ENCODE peak calls at places on chromosomes 3 and 15, in five cellular contexts. Z is GM12891, A is breast epithelium, V is stomach, G is GM12878. L is an unnamed sample.

GRCh38 chr3:57758686-57759085 is 2.6 kb downstream of the SLMAP start:
- DNase-seq in Z (no peak), A (no peak), V (no peak), G (no peak), L (no peak)

GRCh38 chr3:42276419-42277132 is 10.6 kb upstream of the CCK start:
- DNase-seq in Z (no peak), A (no peak), V (no peak), G (peak; percentile 34), L (no peak)

GRCh38 chr3:100954990-100955389 is 38.2 kb downstream of the ABI3BP start:
- DNase-seq in Z (no peak), A (no peak), V (no peak), G (no peak), L (no peak)

GRCh38 chr3:11845661-11846060 is 1.0 kb downstream of the TAMM41 start:
- DNase-seq in Z (no peak), A (no peak), V (no peak), G (no peak), L (peak; percentile 20)

GRCh38 chr3:20043398-20043797 is 3.2 kb downstream of the KAT2B start:
- DNase-seq in Z (no peak), A (peak; percentile 75), V (peak; percentile 93), G (no peak), L (no peak)

GRCh38 chr15:70327328-70328136 is 229.8 kb upstream of the TLE3 start:
- DNase-seq in Z (no peak), A (no peak), V (no peak), G (no peak), L (no peak)

GRCh38 chr3:135106445-135106844 is 311.4 kb downstream of the EPHB1 start:
- DNase-seq in Z (no peak), A (no peak), V (peak; percentile 60), G (no peak), L (no peak)

GRCh38 chr15:101039461-101039860 is 120.3 kb downstream of the LRRK1 start:
- DNase-seq in Z (no peak), A (no peak), V (no peak), G (no peak), L (no peak)

GRCh38 chr3:187741403-187742350 is 3.6 kb downstream of the BCL6 start:
- DNase-seq in Z (no peak), A (peak; percentile 75), V (peak; percentile 72), G (no peak), L (no peak)

GRCh38 chr15:76951161-76951714 is 19.7 kb downstream of the RCN2 start:
- DNase-seq in Z (no peak), A (no peak), V (no peak), G (no peak), L (no peak)

GRCh38 chr3:48607519-48607918 is 1.9 kb downstream of the UQCRC1 start:
- DNase-seq in Z (no peak), A (no peak), V (no peak), G (no peak), L (no peak)

GRCh38 chr3:48612270-48612669 is 2.8 kb upstream of the UQCRC1 start:
- DNase-seq in Z (no peak), A (no peak), V (no peak), G (no peak), L (no peak)

GRCh38 chr3:48614044-48614443 is 4.6 kb upstream of the UQCRC1 start:
- DNase-seq in Z (no peak), A (no peak), V (no peak), G (no peak), L (no peak)

DNA sequence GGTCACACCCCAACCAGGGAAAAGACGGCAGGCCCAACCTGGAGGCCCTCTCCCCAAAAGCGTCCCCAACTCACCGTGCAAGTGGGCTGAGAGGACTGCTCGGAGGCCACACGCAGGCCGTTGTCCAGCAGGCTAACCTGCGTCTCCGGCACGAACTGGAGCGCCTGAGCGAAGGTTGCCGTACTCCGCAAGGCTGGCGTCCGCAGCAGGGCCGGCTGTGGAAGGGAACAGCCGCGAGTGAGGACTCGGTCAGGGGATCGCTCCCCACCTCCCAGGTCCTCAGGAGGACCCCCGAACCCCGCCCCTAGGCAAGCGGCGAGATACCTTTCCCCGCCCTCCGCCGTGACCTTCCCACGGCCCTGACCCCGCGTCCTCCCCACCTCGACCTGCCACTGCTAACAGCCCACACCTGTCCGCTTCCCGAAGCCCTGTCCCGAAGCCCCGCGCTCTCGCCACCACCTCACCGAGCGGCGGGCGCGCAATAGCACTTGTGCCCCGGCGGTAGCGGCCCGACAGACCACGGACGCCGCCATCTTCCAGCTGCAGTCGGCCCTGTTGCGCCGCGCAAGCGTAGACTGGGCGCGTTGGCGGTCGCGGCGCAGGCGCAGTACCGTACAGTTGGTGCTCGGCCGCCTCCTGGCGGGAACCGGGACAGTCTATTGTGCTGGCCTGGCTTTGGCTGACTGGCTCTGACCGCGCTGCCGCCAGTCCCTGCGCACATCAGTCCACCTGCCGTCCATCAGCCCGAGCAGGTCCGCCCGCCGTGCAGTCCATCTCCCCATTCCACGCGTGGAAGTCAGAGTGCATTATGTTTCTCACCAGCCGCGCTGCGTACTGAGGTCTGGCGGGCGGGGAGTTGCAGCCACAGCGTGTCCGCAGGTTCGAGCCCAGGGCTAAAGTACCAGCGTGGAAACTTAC is at the start of gene UQCRC1:
- DNase-seq in Z (peak; percentile 98), A (peak; percentile 90), V (peak; percentile 94), G (peak; percentile 78), L (peak; percentile 97)
- TF ChIP-seq POLR2A in Z (peak; percentile 89), A (peak; percentile 78), V (no peak), G (peak; percentile 100), L (peak; percentile 97)

DNA sequence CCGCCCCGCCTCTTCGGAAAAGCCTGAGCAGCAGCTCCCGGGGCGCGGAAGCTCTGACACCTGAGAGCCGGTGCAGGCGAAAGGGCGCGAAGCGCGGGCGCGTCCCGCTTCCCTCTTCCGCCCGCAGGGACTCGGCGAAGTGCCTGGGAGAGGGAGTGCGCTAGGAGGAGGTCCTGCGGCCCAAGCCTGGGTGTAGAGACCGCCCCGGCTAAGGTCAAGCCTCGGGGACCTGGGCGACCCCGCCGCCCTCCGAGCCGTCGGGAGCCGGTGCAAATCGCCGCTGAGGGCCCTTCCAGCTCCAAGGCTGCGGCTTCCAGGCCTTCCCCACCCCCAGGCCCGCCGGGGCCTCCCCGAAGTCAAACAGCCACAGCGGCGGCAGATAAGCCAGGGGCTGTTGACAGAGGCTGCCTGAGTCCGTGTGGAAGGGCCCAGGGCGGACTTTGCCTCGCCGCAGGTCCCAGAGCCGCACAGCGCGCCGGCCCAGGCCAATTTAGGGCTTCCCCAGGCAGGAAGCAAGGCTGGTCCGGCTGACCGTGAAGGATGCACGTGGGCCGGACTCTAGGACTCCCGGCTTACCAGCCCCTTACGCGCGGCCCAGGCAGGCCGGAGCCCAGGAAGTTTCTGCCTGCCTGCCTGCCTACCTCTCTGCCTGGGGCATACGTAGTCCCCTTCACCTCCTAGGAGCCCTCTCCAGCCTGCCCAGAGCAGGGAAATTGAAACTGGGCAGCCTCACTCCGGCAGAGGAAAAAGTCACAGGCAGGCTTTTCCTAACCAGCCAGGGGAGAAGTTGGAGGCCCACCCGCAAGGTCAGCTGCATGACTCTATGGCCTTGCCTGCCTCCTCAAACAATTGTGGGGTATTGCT is 2.3 kb downstream of the ITPKA start:
- DNase-seq in Z (no peak), A (no peak), V (peak; percentile 89), G (no peak), L (no peak)
- TF ChIP-seq POLR2AphosphoS5 in Z (no peak), A (no peak), V (peak; percentile 40), G (no peak), L (no peak)

GRCh38 chr3:132321321-132321720 is 4.1 kb downstream of the ACP3 start:
- DNase-seq in Z (no peak), A (no peak), V (peak; percentile 54), G (no peak), L (no peak)

GRCh38 chr3:132315851-132316250 is 1.4 kb upstream of the ACP3 start:
- DNase-seq in Z (no peak), A (no peak), V (no peak), G (no peak), L (no peak)

GRCh38 chr3:132318451-132318850 is 1.2 kb downstream of the ACP3 start:
- DNase-seq in Z (no peak), A (no peak), V (no peak), G (no peak), L (no peak)

GRCh38 chr3:132311860-132312259 is 5.3 kb upstream of the ACP3 start:
- DNase-seq in Z (no peak), A (no peak), V (no peak), G (no peak), L (no peak)

DNA sequence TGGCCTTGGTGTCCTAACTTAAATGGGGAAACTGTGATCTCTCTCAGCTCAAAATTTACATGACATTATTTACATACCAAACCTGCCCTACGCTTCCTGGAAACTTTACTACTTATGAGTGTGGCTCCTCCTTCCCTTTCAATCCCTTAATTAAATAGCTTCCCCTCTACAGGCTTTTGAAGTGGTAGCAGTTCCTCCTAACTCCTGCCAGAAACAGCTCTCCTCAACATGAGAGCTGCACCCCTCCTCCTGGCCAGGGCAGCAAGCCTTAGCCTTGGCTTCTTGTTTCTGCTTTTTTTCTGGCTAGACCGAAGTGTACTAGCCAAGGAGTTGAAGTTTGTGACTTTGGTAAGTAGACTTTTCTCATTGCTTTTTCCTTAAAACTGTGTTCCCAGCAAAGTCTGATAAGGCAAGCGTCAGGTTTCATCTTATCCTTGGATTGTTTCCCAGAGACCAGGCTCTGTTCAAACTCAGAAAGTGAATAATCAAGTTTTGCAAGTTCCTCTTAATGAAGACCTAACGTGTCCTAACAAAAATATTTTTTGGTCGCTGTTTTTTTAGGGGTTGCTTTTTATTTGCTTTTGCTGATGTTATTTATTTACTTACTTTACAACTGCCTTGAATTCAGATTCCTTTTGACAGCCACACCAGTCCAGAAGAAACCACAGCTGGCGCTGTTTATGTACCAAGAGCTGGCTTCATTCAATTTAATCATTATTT is at the start of gene ACP3:
- DNase-seq in Z (no peak), A (no peak), V (peak; percentile 62), G (peak; percentile 8), L (no peak)
- TF ChIP-seq POLR2A in Z (no peak), A (no peak), V (no peak), G (no peak), L (no peak)

GRCh38 chr3:14647976-14648955 is 3.3 kb upstream of the CCDC174 start:
- DNase-seq in Z (no peak), A (no peak), V (no peak), G (no peak), L (no peak)
- TF ChIP-seq POLR2AphosphoS5 in Z (no peak), A (no peak), V (no peak), G (no peak), L (no peak)

GRCh38 chr3:190862209-190863118 is at the start of gene GMNC:
- DNase-seq in Z (peak; percentile 8), A (peak; percentile 72), V (peak; percentile 88), G (no peak), L (no peak)
- TF ChIP-seq POLR2A in Z (no peak), A (no peak), V (no peak), G (no peak), L (no peak)